ENCODE peak calls at places on chromosomes 7 and 10, in four cellular contexts. One of them, this sample, is unnamed.

GRCh38 chr7:51226042-51226755 is 90.4 kb downstream of the COBL start:
- DNase-seq in H4: no peak
- DNase-seq in immature natural killer cell: no peak
- DNase-seq in colonic mucosa: no peak
- DNase-seq in this sample: no peak

GRCh38 chr10:80472234-80473095 is 18.4 kb downstream of the TSPAN14 start:
- DNase-seq in H4: no peak
- DNase-seq in immature natural killer cell: no peak
- DNase-seq in colonic mucosa: no peak
- DNase-seq in this sample: no peak

GRCh38 chr7:94324380-94325120 is 70.1 kb upstream of the COL1A2 start:
- DNase-seq in H4: no peak
- DNase-seq in immature natural killer cell: no peak
- DNase-seq in colonic mucosa: no peak
- DNase-seq in this sample: no peak

GRCh38 chr10:89207801-89208551 is 859 bp upstream of the CH25H start:
- DNase-seq in H4: no peak
- DNase-seq in immature natural killer cell: peak
- DNase-seq in colonic mucosa: peak
- DNase-seq in this sample: peak

GRCh38 chr7:150420987-150421674 is 29.3 kb upstream of the GIMAP8 start:
- DNase-seq in H4: peak
- DNase-seq in immature natural killer cell: peak
- DNase-seq in colonic mucosa: peak
- DNase-seq in this sample: peak

GRCh38 chr7:32336726-32337125 is 153.5 kb downstream of the LSM5 start:
- DNase-seq in H4: peak
- DNase-seq in immature natural killer cell: no peak
- DNase-seq in colonic mucosa: no peak
- DNase-seq in this sample: no peak

GRCh38 chr10:86803156-86803555 is 46.7 kb downstream of the BMPR1A start:
- DNase-seq in H4: no peak
- DNase-seq in immature natural killer cell: no peak
- DNase-seq in colonic mucosa: no peak
- DNase-seq in this sample: no peak

GRCh38 chr7:78996013-78996412 is 457.5 kb downstream of the MAGI2 start:
- DNase-seq in H4: no peak
- DNase-seq in immature natural killer cell: no peak
- DNase-seq in colonic mucosa: no peak
- DNase-seq in this sample: no peak

GRCh38 chr10:100993986-100994708 is 5.5 kb upstream of the LZTS2 start:
- DNase-seq in H4: no peak
- DNase-seq in immature natural killer cell: no peak
- DNase-seq in colonic mucosa: no peak
- DNase-seq in this sample: no peak

GRCh38 chr10:48708144-48708543 is 23.5 kb downstream of the WDFY4 start:
- DNase-seq in H4: no peak
- DNase-seq in immature natural killer cell: no peak
- DNase-seq in colonic mucosa: no peak
- DNase-seq in this sample: no peak

GRCh38 chr10:68543004-68543918 is 15.9 kb upstream of the SLC25A16 start:
- DNase-seq in H4: peak
- DNase-seq in immature natural killer cell: no peak
- DNase-seq in colonic mucosa: no peak
- DNase-seq in this sample: no peak

GRCh38 chr10:50398383-50398782 is 147.1 kb upstream of the ASAH2 start:
- DNase-seq in H4: no peak
- DNase-seq in immature natural killer cell: no peak
- DNase-seq in colonic mucosa: no peak
- DNase-seq in this sample: no peak

GRCh38 chr7:64541438-64542359 is 21.2 kb downstream of the ZNF680 start:
- DNase-seq in H4: peak
- DNase-seq in immature natural killer cell: no peak
- DNase-seq in colonic mucosa: no peak
- DNase-seq in this sample: no peak

GRCh38 chr10:87619705-87620104 is 40.0 kb upstream of the PAPSS2 start:
- DNase-seq in H4: no peak
- DNase-seq in immature natural killer cell: no peak
- DNase-seq in colonic mucosa: no peak
- DNase-seq in this sample: no peak

GRCh38 chr10:3699896-3700295 is 85.1 kb downstream of the KLF6 start:
- DNase-seq in H4: no peak
- DNase-seq in immature natural killer cell: no peak
- DNase-seq in colonic mucosa: no peak
- DNase-seq in this sample: no peak

GRCh38 chr10:5628798-5629788 is 37.3 kb downstream of the ASB13 start:
- DNase-seq in H4: peak
- DNase-seq in immature natural killer cell: no peak
- DNase-seq in colonic mucosa: no peak
- DNase-seq in this sample: no peak

GRCh38 chr7:43583424-43584199 is 704 bp downstream of the STK17A start:
- DNase-seq in H4: peak
- DNase-seq in immature natural killer cell: peak
- DNase-seq in colonic mucosa: peak
- DNase-seq in this sample: no peak

This sample was measured in activated CD8-positive, alpha-beta memory T cell treated with anti-CD3 and anti-CD28 coated beads for 48 hours.